ENCODE peak calls at places on chromosome 21, in five cellular contexts. One of them, this sample, is unnamed.
A peak's percentile ranks its signal among the peaks of the same experiment; 100 is the strongest.

GRCh38 chr21:46284077-46284644 is 1.2 kb downstream of the MCM3AP start:
- DNase-seq in effector CD4-positive, alpha-beta T cell: no peak
- DNase-seq in HFF-Myc: no peak
- DNase-seq in PC-3: peak; percentile 42
- DNase-seq in EL: no peak
- DNase-seq in this sample: no peak

GRCh38 chr21:15564907-15565306 is 164.9 kb upstream of the USP25 start:
- DNase-seq in effector CD4-positive, alpha-beta T cell: no peak
- DNase-seq in HFF-Myc: no peak
- DNase-seq in PC-3: no peak
- DNase-seq in EL: no peak
- DNase-seq in this sample: no peak

GRCh38 chr21:45281411-45282282 is 6.0 kb downstream of the POFUT2 start:
- DNase-seq in effector CD4-positive, alpha-beta T cell: no peak
- DNase-seq in HFF-Myc: no peak
- DNase-seq in PC-3: no peak
- DNase-seq in EL: no peak
- DNase-seq in this sample: no peak

GRCh38 chr21:37220433-37220980 is 46.6 kb downstream of the VPS26C start:
- DNase-seq in effector CD4-positive, alpha-beta T cell: peak; percentile 18
- DNase-seq in HFF-Myc: no peak
- DNase-seq in PC-3: no peak
- DNase-seq in EL: peak; percentile 63
- DNase-seq in this sample: no peak

GRCh38 chr21:28991861-28992525 is 684 bp downstream of the LTN1 start:
- DNase-seq in effector CD4-positive, alpha-beta T cell: no peak
- DNase-seq in HFF-Myc: no peak
- DNase-seq in PC-3: no peak
- DNase-seq in EL: peak; percentile 14
- DNase-seq in this sample: no peak

GRCh38 chr21:42386034-42386591 is 9.7 kb downstream of the TMPRSS3 start:
- DNase-seq in effector CD4-positive, alpha-beta T cell: no peak
- DNase-seq in HFF-Myc: no peak
- DNase-seq in PC-3: no peak
- DNase-seq in EL: no peak
- DNase-seq in this sample: no peak

GRCh38 chr21:36699026-36699545 is at the start of gene SIM2:
- DNase-seq in effector CD4-positive, alpha-beta T cell: no peak
- DNase-seq in HFF-Myc: no peak
- DNase-seq in PC-3: peak; percentile 92
- DNase-seq in EL: peak; percentile 54
- DNase-seq in this sample: no peak

GRCh38 chr21:30233636-30234035 is 17.7 kb upstream of the CLDN8 start:
- DNase-seq in effector CD4-positive, alpha-beta T cell: no peak
- DNase-seq in HFF-Myc: no peak
- DNase-seq in PC-3: no peak
- DNase-seq in EL: no peak
- DNase-seq in this sample: no peak

GRCh38 chr21:45093064-45093532 is 18.7 kb downstream of the ADARB1 start:
- DNase-seq in effector CD4-positive, alpha-beta T cell: no peak
- DNase-seq in HFF-Myc: no peak
- DNase-seq in PC-3: no peak
- DNase-seq in EL: no peak
- DNase-seq in this sample: no peak

GRCh38 chr21:18840239-18840638 is 436.7 kb upstream of the TMPRSS15 start:
- DNase-seq in effector CD4-positive, alpha-beta T cell: no peak
- DNase-seq in HFF-Myc: no peak
- DNase-seq in PC-3: peak; percentile 75
- DNase-seq in EL: no peak
- DNase-seq in this sample: no peak

GRCh38 chr21:34620084-34620665 is 5.3 kb upstream of the RCAN1 start:
- DNase-seq in effector CD4-positive, alpha-beta T cell: no peak
- DNase-seq in HFF-Myc: no peak
- DNase-seq in PC-3: no peak
- DNase-seq in EL: no peak
- DNase-seq in this sample: no peak

GRCh38 chr21:28776251-28776650 is 216.4 kb downstream of the LTN1 start:
- DNase-seq in effector CD4-positive, alpha-beta T cell: no peak
- DNase-seq in HFF-Myc: no peak
- DNase-seq in PC-3: peak; percentile 21
- DNase-seq in EL: peak; percentile 78
- DNase-seq in this sample: no peak

GRCh38 chr21:42081931-42082381 is 10.8 kb downstream of the UMODL1 start:
- DNase-seq in effector CD4-positive, alpha-beta T cell: no peak
- DNase-seq in HFF-Myc: no peak
- DNase-seq in PC-3: no peak
- DNase-seq in EL: no peak
- DNase-seq in this sample: no peak

GRCh38 chr21:43900690-43901089 is 35.7 kb downstream of the AGPAT3 start:
- DNase-seq in effector CD4-positive, alpha-beta T cell: no peak
- DNase-seq in HFF-Myc: no peak
- DNase-seq in PC-3: no peak
- DNase-seq in EL: no peak
- DNase-seq in this sample: no peak

GRCh38 chr21:42522271-42522670 is 8.6 kb downstream of the SLC37A1 start:
- DNase-seq in effector CD4-positive, alpha-beta T cell: no peak
- DNase-seq in HFF-Myc: no peak
- DNase-seq in PC-3: no peak
- DNase-seq in EL: no peak
- DNase-seq in this sample: no peak

GRCh38 chr21:45592208-45592619 is 50.0 kb upstream of the SLC19A1 start:
- DNase-seq in effector CD4-positive, alpha-beta T cell: peak; percentile 56
- DNase-seq in HFF-Myc: no peak
- DNase-seq in PC-3: no peak
- DNase-seq in EL: no peak
- DNase-seq in this sample: no peak

GRCh38 chr21:45169001-45169400 is 94.6 kb downstream of the ADARB1 start:
- DNase-seq in effector CD4-positive, alpha-beta T cell: no peak
- DNase-seq in HFF-Myc: no peak
- DNase-seq in PC-3: no peak
- DNase-seq in EL: no peak
- DNase-seq in this sample: no peak